ENCODE peak calls at places on chromosomes 12 and 14, in four cellular contexts. One of them, this sample, is unnamed.

GRCh38 chr12:73950506-73950905 is 587.1 kb upstream of the ATXN7L3B start:
- DNase-seq in H1: no peak
- DNase-seq in breast epithelium: no peak
- DNase-seq in GM12878: no peak
- DNase-seq in this sample: no peak

GRCh38 chr14:96249016-96249415 is 7.0 kb upstream of the BDKRB1 start:
- DNase-seq in H1: no peak
- DNase-seq in breast epithelium: no peak
- DNase-seq in GM12878: no peak
- DNase-seq in this sample: no peak

GRCh38 chr12:124686001-124686884 is 118.8 kb upstream of the NCOR2 start:
- DNase-seq in H1: no peak
- DNase-seq in breast epithelium: no peak
- DNase-seq in GM12878: no peak
- DNase-seq in this sample: no peak

GRCh38 chr12:124111006-124111405 is 138.0 kb downstream of the ZNF664 start:
- DNase-seq in H1: no peak
- DNase-seq in breast epithelium: no peak
- DNase-seq in GM12878: no peak
- DNase-seq in this sample: no peak

GRCh38 chr12:128823216-128823915 is 392 bp downstream of the SLC15A4 start:
- DNase-seq in H1: peak; percentile 70
- DNase-seq in breast epithelium: no peak
- DNase-seq in GM12878: no peak
- DNase-seq in this sample: no peak

GRCh38 chr12:52144512-52145227 is 47.1 kb downstream of the KRT80 start:
- DNase-seq in H1: peak; percentile 45
- DNase-seq in breast epithelium: no peak
- DNase-seq in GM12878: no peak
- DNase-seq in this sample: no peak

GRCh38 chr14:98137626-98138025 is 1134.4 kb downstream of the BCL11B start:
- DNase-seq in H1: no peak
- DNase-seq in breast epithelium: no peak
- DNase-seq in GM12878: no peak
- DNase-seq in this sample: no peak

GRCh38 chr12:26195641-26196423 is 459 bp downstream of the SSPN start:
- DNase-seq in H1: peak; percentile 64
- DNase-seq in breast epithelium: peak; percentile 60
- DNase-seq in GM12878: no peak
- DNase-seq in this sample: peak; percentile 13

GRCh38 chr12:79006306-79006705 is 141.7 kb downstream of the SYT1 start:
- DNase-seq in H1: no peak
- DNase-seq in breast epithelium: no peak
- DNase-seq in GM12878: no peak
- DNase-seq in this sample: no peak

GRCh38 chr14:58100735-58101368 is 51.2 kb downstream of the ARMH4 start:
- DNase-seq in H1: no peak
- DNase-seq in breast epithelium: no peak
- DNase-seq in GM12878: no peak
- DNase-seq in this sample: no peak

GRCh38 chr12:104303538-104304151 is at the start of gene EID3:
- DNase-seq in H1: peak; percentile 95
- DNase-seq in breast epithelium: peak; percentile 86
- DNase-seq in GM12878: no peak
- DNase-seq in this sample: peak; percentile 80
- TF ChIP-seq POLR2A in H1: peak; percentile 24
- TF ChIP-seq POLR2A in breast epithelium: no peak
- TF ChIP-seq POLR2A in GM12878: peak; percentile 69
- TF ChIP-seq POLR2A in this sample: peak; percentile 70

GRCh38 chr12:113019045-113019444 is 37.5 kb upstream of the DTX1 start:
- DNase-seq in H1: no peak
- DNase-seq in breast epithelium: no peak
- DNase-seq in GM12878: no peak
- DNase-seq in this sample: no peak
- TF ChIP-seq POLR2AphosphoS5 in H1: no peak
- TF ChIP-seq POLR2AphosphoS5 in breast epithelium: no peak
- TF ChIP-seq POLR2AphosphoS5 in GM12878: no peak
- TF ChIP-seq POLR2AphosphoS5 in this sample: no peak

GRCh38 chr12:50806176-50806575 is 36.5 kb upstream of the TMPRSS12 start:
- DNase-seq in H1: no peak
- DNase-seq in breast epithelium: no peak
- DNase-seq in GM12878: no peak
- DNase-seq in this sample: no peak
- TF ChIP-seq POLR2A in H1: no peak
- TF ChIP-seq POLR2A in breast epithelium: no peak
- TF ChIP-seq POLR2A in GM12878: no peak
- TF ChIP-seq POLR2A in this sample: no peak

DNA sequence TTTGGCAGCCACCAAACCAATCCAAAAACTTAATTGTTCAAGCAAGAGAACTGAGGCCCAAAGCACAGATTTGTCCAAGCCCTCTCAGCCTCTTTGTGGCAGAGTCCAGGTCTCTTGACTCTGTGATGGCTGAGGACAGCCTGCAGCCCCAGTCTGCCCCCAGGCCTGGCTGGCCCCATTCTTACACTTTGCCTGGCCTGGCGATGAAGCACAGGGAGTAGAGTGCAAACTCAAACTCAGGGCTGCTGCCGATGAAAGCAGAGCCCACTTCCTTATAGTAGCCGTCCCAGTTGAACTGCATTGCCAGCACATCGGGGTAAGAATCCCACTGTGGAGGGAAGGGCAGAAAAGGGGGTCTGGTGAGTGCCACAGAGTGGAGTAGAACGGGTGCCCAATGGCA is 5.6 kb upstream of the RPAP3 start:
- DNase-seq in H1: no peak
- DNase-seq in breast epithelium: no peak
- DNase-seq in GM12878: no peak
- DNase-seq in this sample: no peak
- TF ChIP-seq POLR2AphosphoS5 in H1: no peak
- TF ChIP-seq POLR2AphosphoS5 in breast epithelium: no peak
- TF ChIP-seq POLR2AphosphoS5 in GM12878: no peak
- TF ChIP-seq POLR2AphosphoS5 in this sample: no peak

GRCh38 chr14:26187996-26188605 is 409.7 kb downstream of the NOVA1 start:
- DNase-seq in H1: no peak
- DNase-seq in breast epithelium: no peak
- DNase-seq in GM12878: no peak
- DNase-seq in this sample: no peak
- TF ChIP-seq POLR2A in H1: no peak
- TF ChIP-seq POLR2A in breast epithelium: no peak
- TF ChIP-seq POLR2A in GM12878: no peak
- TF ChIP-seq POLR2A in this sample: no peak

GRCh38 chr12:21650997-21651396 is 6.6 kb downstream of the LDHB start:
- DNase-seq in H1: no peak
- DNase-seq in breast epithelium: no peak
- DNase-seq in GM12878: no peak
- DNase-seq in this sample: no peak
- TF ChIP-seq POLR2AphosphoS5 in H1: peak; percentile 88
- TF ChIP-seq POLR2AphosphoS5 in breast epithelium: no peak
- TF ChIP-seq POLR2AphosphoS5 in GM12878: peak; percentile 26
- TF ChIP-seq POLR2AphosphoS5 in this sample: peak; percentile 57

DNA sequence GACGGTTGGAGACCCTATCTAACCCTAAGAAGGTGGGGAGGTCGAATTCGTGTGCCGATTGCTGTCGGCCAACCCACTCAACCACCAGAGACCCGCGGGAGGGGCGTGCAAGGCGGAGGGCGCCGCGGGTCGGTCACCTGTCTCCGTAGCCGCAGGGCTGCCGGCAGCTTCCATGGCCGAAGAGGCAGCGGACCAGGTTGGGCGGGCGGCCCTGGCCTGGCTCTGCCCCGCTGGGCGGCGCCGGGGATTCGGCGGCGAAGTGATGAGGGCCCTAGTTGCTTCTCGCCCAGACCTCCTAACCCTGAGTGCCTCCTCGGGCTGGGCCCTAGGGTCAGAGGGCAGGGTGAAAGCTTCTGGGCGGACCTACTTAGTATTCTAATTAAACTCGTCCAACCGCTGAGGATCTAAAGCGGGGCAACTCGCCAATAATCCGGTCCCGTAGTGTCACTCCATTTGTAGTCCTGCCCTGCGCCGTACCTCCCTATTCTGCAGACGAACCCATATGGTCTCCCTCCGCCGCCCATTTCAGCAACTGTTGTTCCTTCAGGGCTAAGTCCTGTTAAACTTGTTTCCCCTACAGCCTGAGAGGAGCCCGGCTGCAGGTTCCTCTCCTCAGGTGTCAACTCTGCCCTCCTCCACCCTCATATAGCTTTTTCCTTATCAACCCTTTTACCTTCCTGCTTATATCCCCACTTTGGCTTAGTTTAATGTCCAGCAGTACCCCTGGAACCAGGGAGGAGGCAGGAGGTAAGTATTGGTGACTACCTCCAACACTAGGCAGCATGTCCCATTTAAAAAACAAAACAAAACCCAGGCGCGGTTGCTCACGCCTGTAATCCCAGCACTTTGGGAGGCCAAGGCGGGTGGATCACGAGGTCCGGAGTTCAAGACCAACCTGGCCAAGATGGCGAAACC is at the start of gene PYM1:
- DNase-seq in H1: peak; percentile 79
- DNase-seq in breast epithelium: peak; percentile 78
- DNase-seq in GM12878: peak; percentile 76
- DNase-seq in this sample: peak; percentile 59
- TF ChIP-seq POLR2A in H1: peak; percentile 77
- TF ChIP-seq POLR2A in breast epithelium: peak; percentile 50
- TF ChIP-seq POLR2A in GM12878: peak; percentile 78
- TF ChIP-seq POLR2A in this sample: peak; percentile 77

DNA sequence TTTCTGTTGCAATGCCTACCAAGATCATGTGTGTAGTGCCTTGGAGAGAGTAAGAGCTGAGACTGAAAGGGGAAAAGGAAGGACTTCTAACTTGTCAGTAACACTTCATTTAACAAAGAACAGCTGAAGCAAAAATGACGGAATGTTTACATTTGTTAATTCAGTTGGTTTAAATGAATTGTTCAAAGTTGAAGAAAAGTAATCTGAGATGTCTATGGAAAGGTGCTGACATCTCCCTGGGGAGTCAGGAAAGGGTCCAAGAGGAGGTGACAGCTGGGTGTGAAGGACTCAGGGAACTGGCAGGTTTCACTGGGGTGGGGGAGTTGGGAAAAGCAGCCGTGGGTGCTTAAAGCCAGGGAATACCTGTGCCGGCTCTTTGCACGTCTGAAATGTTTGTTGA is 7.9 kb downstream of the TMEM63C start:
- DNase-seq in H1: no peak
- DNase-seq in breast epithelium: no peak
- DNase-seq in GM12878: no peak
- DNase-seq in this sample: no peak
- TF ChIP-seq POLR2AphosphoS5 in H1: no peak
- TF ChIP-seq POLR2AphosphoS5 in breast epithelium: no peak
- TF ChIP-seq POLR2AphosphoS5 in GM12878: no peak
- TF ChIP-seq POLR2AphosphoS5 in this sample: no peak

GRCh38 chr12:103524238-103524875 is 28.6 kb upstream of the C12orf42 start:
- DNase-seq in H1: no peak
- DNase-seq in breast epithelium: no peak
- DNase-seq in GM12878: no peak
- DNase-seq in this sample: no peak
- TF ChIP-seq POLR2A in H1: no peak
- TF ChIP-seq POLR2A in breast epithelium: no peak
- TF ChIP-seq POLR2A in GM12878: no peak
- TF ChIP-seq POLR2A in this sample: no peak

This sample was measured in GM12892.